ENCODE peak calls at places on chromosomes 2 and 18, in five cellular contexts. One of them, this sample, is unnamed.
A peak's percentile ranks its signal among the peaks of the same experiment; 100 is the strongest.

GRCh38 chr2:239881561-239882320 is 143.4 kb downstream of the NDUFA10 start:
- DNase-seq in neural progenitor cell: no peak
- DNase-seq in cardiac muscle cell: no peak
- DNase-seq in CD8-positive, alpha-beta T cell: no peak
- DNase-seq in AG10803: peak; percentile 35
- DNase-seq in this sample: no peak

GRCh38 chr18:58319719-58320118 is 275.7 kb downstream of the NEDD4L start:
- DNase-seq in neural progenitor cell: no peak
- DNase-seq in cardiac muscle cell: no peak
- DNase-seq in CD8-positive, alpha-beta T cell: no peak
- DNase-seq in AG10803: no peak
- DNase-seq in this sample: no peak

GRCh38 chr2:242034996-242035814 is 165.7 kb downstream of the RTP5 start:
- DNase-seq in neural progenitor cell: no peak
- DNase-seq in cardiac muscle cell: no peak
- DNase-seq in CD8-positive, alpha-beta T cell: no peak
- DNase-seq in AG10803: no peak
- DNase-seq in this sample: no peak

GRCh38 chr18:35936951-35937350 is 35.5 kb upstream of the RMP24 start:
- DNase-seq in neural progenitor cell: no peak
- DNase-seq in cardiac muscle cell: no peak
- DNase-seq in CD8-positive, alpha-beta T cell: no peak
- DNase-seq in AG10803: no peak
- DNase-seq in this sample: no peak

GRCh38 chr2:222424281-222424728 is at the start of gene SGPP2:
- DNase-seq in neural progenitor cell: peak; percentile 45
- DNase-seq in cardiac muscle cell: no peak
- DNase-seq in CD8-positive, alpha-beta T cell: no peak
- DNase-seq in AG10803: no peak
- DNase-seq in this sample: peak; percentile 40

GRCh38 chr18:80202264-80202998 is 44.9 kb downstream of the PARD6G start:
- DNase-seq in neural progenitor cell: no peak
- DNase-seq in cardiac muscle cell: no peak
- DNase-seq in CD8-positive, alpha-beta T cell: no peak
- DNase-seq in AG10803: no peak
- DNase-seq in this sample: no peak

GRCh38 chr2:14884651-14885050 is 252.1 kb downstream of the LRATD1 start:
- DNase-seq in neural progenitor cell: no peak
- DNase-seq in cardiac muscle cell: no peak
- DNase-seq in CD8-positive, alpha-beta T cell: no peak
- DNase-seq in AG10803: no peak
- DNase-seq in this sample: no peak

GRCh38 chr2:27428978-27429541 is 629 bp downstream of the NRBP1 start:
- DNase-seq in neural progenitor cell: peak; percentile 95
- DNase-seq in cardiac muscle cell: peak; percentile 89
- DNase-seq in CD8-positive, alpha-beta T cell: peak; percentile 57
- DNase-seq in AG10803: peak; percentile 84
- DNase-seq in this sample: peak; percentile 89

GRCh38 chr2:97673187-97673914 is 3.8 kb downstream of the C2orf92 start:
- DNase-seq in neural progenitor cell: no peak
- DNase-seq in cardiac muscle cell: no peak
- DNase-seq in CD8-positive, alpha-beta T cell: no peak
- DNase-seq in AG10803: no peak
- DNase-seq in this sample: no peak

GRCh38 chr2:1701556-1702185 is 42.6 kb downstream of the PXDN start:
- DNase-seq in neural progenitor cell: peak; percentile 50
- DNase-seq in cardiac muscle cell: peak; percentile 27
- DNase-seq in CD8-positive, alpha-beta T cell: no peak
- DNase-seq in AG10803: no peak
- DNase-seq in this sample: peak; percentile 30

GRCh38 chr2:236167297-236168109 is 683 bp downstream of the GBX2 start:
- DNase-seq in neural progenitor cell: peak; percentile 86
- DNase-seq in cardiac muscle cell: peak; percentile 68
- DNase-seq in CD8-positive, alpha-beta T cell: no peak
- DNase-seq in AG10803: peak; percentile 49
- DNase-seq in this sample: peak; percentile 76

GRCh38 chr2:24839729-24840128 is 46.5 kb downstream of the CENPO start:
- DNase-seq in neural progenitor cell: no peak
- DNase-seq in cardiac muscle cell: no peak
- DNase-seq in CD8-positive, alpha-beta T cell: no peak
- DNase-seq in AG10803: no peak
- DNase-seq in this sample: no peak

GRCh38 chr2:174682578-174683391 is 81.5 kb downstream of the CHRNA1 start:
- DNase-seq in neural progenitor cell: peak; percentile 84
- DNase-seq in cardiac muscle cell: peak; percentile 76
- DNase-seq in CD8-positive, alpha-beta T cell: peak; percentile 46
- DNase-seq in AG10803: peak; percentile 63
- DNase-seq in this sample: peak; percentile 80

GRCh38 chr2:180356676-180357075 is 349.6 kb upstream of the CWC22 start:
- DNase-seq in neural progenitor cell: no peak
- DNase-seq in cardiac muscle cell: no peak
- DNase-seq in CD8-positive, alpha-beta T cell: no peak
- DNase-seq in AG10803: no peak
- DNase-seq in this sample: no peak

GRCh38 chr2:165462433-165462832 is 7.1 kb upstream of the CSRNP3 start:
- DNase-seq in neural progenitor cell: no peak
- DNase-seq in cardiac muscle cell: no peak
- DNase-seq in CD8-positive, alpha-beta T cell: no peak
- DNase-seq in AG10803: no peak
- DNase-seq in this sample: no peak

GRCh38 chr18:57727952-57728807 is 74.9 kb downstream of the ATP8B1 start:
- DNase-seq in neural progenitor cell: peak; percentile 20
- DNase-seq in cardiac muscle cell: no peak
- DNase-seq in CD8-positive, alpha-beta T cell: no peak
- DNase-seq in AG10803: no peak
- DNase-seq in this sample: no peak

GRCh38 chr2:207926133-207927076 is 98.9 kb downstream of the PLEKHM3 start:
- DNase-seq in neural progenitor cell: no peak
- DNase-seq in cardiac muscle cell: no peak
- DNase-seq in CD8-positive, alpha-beta T cell: no peak
- DNase-seq in AG10803: peak; percentile 89
- DNase-seq in this sample: no peak

GRCh38 chr18:24170389-24170788 is 31.5 kb downstream of the CABYR start:
- DNase-seq in neural progenitor cell: no peak
- DNase-seq in cardiac muscle cell: no peak
- DNase-seq in CD8-positive, alpha-beta T cell: no peak
- DNase-seq in AG10803: no peak
- DNase-seq in this sample: no peak

GRCh38 chr2:102346381-102347130 is 9.0 kb upstream of the IL18R1 start:
- DNase-seq in neural progenitor cell: no peak
- DNase-seq in cardiac muscle cell: no peak
- DNase-seq in CD8-positive, alpha-beta T cell: no peak
- DNase-seq in AG10803: no peak
- DNase-seq in this sample: no peak

GRCh38 chr2:102344397-102344796 is 11.2 kb upstream of the IL18R1 start:
- DNase-seq in neural progenitor cell: no peak
- DNase-seq in cardiac muscle cell: no peak
- DNase-seq in CD8-positive, alpha-beta T cell: no peak
- DNase-seq in AG10803: no peak
- DNase-seq in this sample: no peak

GRCh38 chr2:102345329-102345920 is 10.2 kb upstream of the IL18R1 start:
- DNase-seq in neural progenitor cell: no peak
- DNase-seq in cardiac muscle cell: no peak
- DNase-seq in CD8-positive, alpha-beta T cell: no peak
- DNase-seq in AG10803: no peak
- DNase-seq in this sample: no peak

GRCh38 chr2:102340778-102341177 is 14.8 kb upstream of the IL18R1 start:
- DNase-seq in neural progenitor cell: no peak
- DNase-seq in cardiac muscle cell: no peak
- DNase-seq in CD8-positive, alpha-beta T cell: no peak
- DNase-seq in AG10803: no peak
- DNase-seq in this sample: no peak

GRCh38 chr2:102342888-102343287 is 12.7 kb upstream of the IL18R1 start:
- DNase-seq in neural progenitor cell: no peak
- DNase-seq in cardiac muscle cell: no peak
- DNase-seq in CD8-positive, alpha-beta T cell: no peak
- DNase-seq in AG10803: peak; percentile 12
- DNase-seq in this sample: no peak
- TF ChIP-seq CTCF in neural progenitor cell: no peak
- TF ChIP-seq CTCF in cardiac muscle cell: peak; percentile 27
- TF ChIP-seq CTCF in CD8-positive, alpha-beta T cell: no peak
- TF ChIP-seq CTCF in AG10803: peak; percentile 42
- TF ChIP-seq CTCF in this sample: no peak

DNA sequence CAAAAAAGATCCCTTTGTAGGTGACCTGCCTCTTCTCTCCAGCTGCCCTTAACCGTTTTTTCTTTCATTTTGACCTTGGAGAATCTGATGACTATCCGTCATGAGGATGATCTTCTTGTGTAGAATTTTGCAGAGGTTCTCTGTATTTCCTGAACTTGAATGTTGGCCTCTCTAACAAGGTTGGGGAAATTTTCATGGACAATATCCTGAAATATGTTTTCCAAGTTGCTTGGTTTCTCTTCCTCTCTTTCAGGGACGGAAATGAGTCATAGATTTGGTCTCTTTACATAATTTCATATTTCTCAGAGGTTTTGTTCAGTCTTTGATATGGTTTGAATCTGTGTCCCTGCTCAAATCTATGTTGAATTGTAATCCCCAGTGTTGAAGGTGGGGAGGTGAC is 34.0 kb downstream of the ZC3H8 start:
- DNase-seq in neural progenitor cell: no peak
- DNase-seq in cardiac muscle cell: no peak
- DNase-seq in CD8-positive, alpha-beta T cell: no peak
- DNase-seq in AG10803: no peak
- DNase-seq in this sample: no peak
- TF ChIP-seq CTCF in neural progenitor cell: no peak
- TF ChIP-seq CTCF in cardiac muscle cell: no peak
- TF ChIP-seq CTCF in CD8-positive, alpha-beta T cell: no peak
- TF ChIP-seq CTCF in AG10803: no peak
- TF ChIP-seq CTCF in this sample: no peak

GRCh38 chr2:230868151-230868946 is 3.6 kb downstream of the ITM2C start:
- DNase-seq in neural progenitor cell: peak; percentile 48
- DNase-seq in cardiac muscle cell: peak; percentile 77
- DNase-seq in CD8-positive, alpha-beta T cell: no peak
- DNase-seq in AG10803: no peak
- DNase-seq in this sample: peak; percentile 61

GRCh38 chr2:230864605-230865323 is at the start of gene ITM2C:
- DNase-seq in neural progenitor cell: peak; percentile 80
- DNase-seq in cardiac muscle cell: peak; percentile 89
- DNase-seq in CD8-positive, alpha-beta T cell: peak; percentile 67
- DNase-seq in AG10803: peak; percentile 54
- DNase-seq in this sample: peak; percentile 82

GRCh38 chr2:230865324-230865765 is 603 bp downstream of the ITM2C start:
- DNase-seq in neural progenitor cell: peak; percentile 57
- DNase-seq in cardiac muscle cell: peak; percentile 52
- DNase-seq in CD8-positive, alpha-beta T cell: no peak
- DNase-seq in AG10803: no peak
- DNase-seq in this sample: no peak

GRCh38 chr2:230865766-230866703 is 1.3 kb downstream of the ITM2C start:
- DNase-seq in neural progenitor cell: peak; percentile 64
- DNase-seq in cardiac muscle cell: peak; percentile 65
- DNase-seq in CD8-positive, alpha-beta T cell: no peak
- DNase-seq in AG10803: peak; percentile 16
- DNase-seq in this sample: peak; percentile 55

DNA sequence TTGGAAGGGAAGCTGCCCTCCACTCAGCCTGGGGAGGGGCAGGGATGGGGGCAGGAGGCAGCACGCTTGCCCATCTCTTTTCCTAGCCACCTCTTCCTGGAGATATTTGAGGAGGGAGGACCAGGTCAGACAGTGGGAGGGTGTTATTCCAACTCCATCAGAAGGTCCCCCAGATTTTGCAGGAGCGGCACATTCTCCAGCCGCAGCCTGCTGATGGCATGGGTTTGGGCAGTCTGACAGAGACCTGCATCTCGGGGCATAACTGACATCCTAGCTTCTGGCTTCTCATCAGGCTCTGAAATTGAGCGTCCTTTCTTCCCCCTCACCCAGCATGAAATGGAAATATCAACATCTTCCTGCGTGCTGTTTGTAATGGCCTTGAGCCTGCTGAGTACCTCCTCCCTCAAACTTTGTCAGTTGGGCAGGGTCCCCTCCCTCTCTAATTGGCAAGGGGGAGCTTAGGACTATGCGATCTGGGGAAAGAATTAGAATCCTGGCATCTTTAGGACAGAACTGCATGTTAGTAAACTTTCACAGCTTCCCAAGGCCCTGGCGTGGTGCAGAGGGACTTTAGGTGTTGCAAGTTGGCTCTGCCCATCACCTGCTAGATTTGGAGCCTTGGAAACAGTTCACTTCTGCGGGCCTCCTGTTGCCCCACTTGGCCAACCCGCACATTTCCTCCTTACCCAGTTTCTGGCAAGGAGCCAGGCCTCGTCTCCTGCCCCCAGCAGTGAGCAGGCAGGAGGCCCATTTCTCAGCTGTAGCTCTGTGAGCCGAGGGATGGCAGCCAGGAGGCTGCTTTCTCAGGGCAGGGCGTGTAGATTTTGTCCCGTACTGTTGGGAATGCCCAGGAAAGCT is 2.2 kb downstream of the ITM2C start:
- DNase-seq in neural progenitor cell: peak; percentile 27
- DNase-seq in cardiac muscle cell: no peak
- DNase-seq in CD8-positive, alpha-beta T cell: peak; percentile 62
- DNase-seq in AG10803: peak; percentile 35
- DNase-seq in this sample: no peak
- TF ChIP-seq CTCF in neural progenitor cell: no peak
- TF ChIP-seq CTCF in cardiac muscle cell: no peak
- TF ChIP-seq CTCF in CD8-positive, alpha-beta T cell: no peak
- TF ChIP-seq CTCF in AG10803: no peak
- TF ChIP-seq CTCF in this sample: no peak

DNA sequence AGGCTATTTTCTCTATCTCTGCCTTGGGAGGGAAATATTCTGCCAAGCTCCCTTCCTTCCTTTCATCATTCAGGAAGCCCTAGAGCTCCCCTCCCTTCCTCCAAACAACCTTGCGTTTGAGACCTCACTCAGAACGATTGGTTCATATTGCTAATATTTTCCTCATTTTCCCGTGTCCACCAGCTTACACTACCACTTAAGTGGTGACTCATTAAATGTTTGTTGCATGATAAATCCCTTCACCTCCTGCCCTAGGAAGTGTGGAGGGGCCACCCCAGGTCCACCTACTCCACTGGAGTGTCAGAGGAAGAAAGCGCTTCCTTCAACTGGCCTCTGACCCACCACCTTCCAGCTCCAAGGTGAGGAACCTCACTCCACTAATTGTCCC is 2.3 kb upstream of the LPIN2 start:
- DNase-seq in neural progenitor cell: no peak
- DNase-seq in cardiac muscle cell: no peak
- DNase-seq in CD8-positive, alpha-beta T cell: no peak
- DNase-seq in AG10803: peak; percentile 78
- DNase-seq in this sample: no peak
- TF ChIP-seq CTCF in neural progenitor cell: no peak
- TF ChIP-seq CTCF in cardiac muscle cell: no peak
- TF ChIP-seq CTCF in CD8-positive, alpha-beta T cell: no peak
- TF ChIP-seq CTCF in AG10803: no peak
- TF ChIP-seq CTCF in this sample: no peak

GRCh38 chr2:190701586-190701985 is 52.7 kb downstream of the NAB1 start:
- DNase-seq in neural progenitor cell: no peak
- DNase-seq in cardiac muscle cell: no peak
- DNase-seq in CD8-positive, alpha-beta T cell: no peak
- DNase-seq in AG10803: no peak
- DNase-seq in this sample: no peak

GRCh38 chr2:190696792-190697398 is 48.0 kb downstream of the NAB1 start:
- DNase-seq in neural progenitor cell: peak; percentile 75
- DNase-seq in cardiac muscle cell: no peak
- DNase-seq in CD8-positive, alpha-beta T cell: no peak
- DNase-seq in AG10803: no peak
- DNase-seq in this sample: no peak

GRCh38 chr2:190695739-190696138 is 46.9 kb downstream of the NAB1 start:
- DNase-seq in neural progenitor cell: no peak
- DNase-seq in cardiac muscle cell: peak; percentile 23
- DNase-seq in CD8-positive, alpha-beta T cell: no peak
- DNase-seq in AG10803: no peak
- DNase-seq in this sample: no peak

GRCh38 chr2:190697421-190697820 is 48.5 kb downstream of the NAB1 start:
- DNase-seq in neural progenitor cell: no peak
- DNase-seq in cardiac muscle cell: no peak
- DNase-seq in CD8-positive, alpha-beta T cell: no peak
- DNase-seq in AG10803: no peak
- DNase-seq in this sample: no peak

GRCh38 chr2:190698895-190699294 is 50.0 kb downstream of the NAB1 start:
- DNase-seq in neural progenitor cell: peak; percentile 77
- DNase-seq in cardiac muscle cell: peak; percentile 43
- DNase-seq in CD8-positive, alpha-beta T cell: no peak
- DNase-seq in AG10803: no peak
- DNase-seq in this sample: no peak
- TF ChIP-seq CTCF in neural progenitor cell: peak; percentile 47
- TF ChIP-seq CTCF in cardiac muscle cell: peak; percentile 57
- TF ChIP-seq CTCF in CD8-positive, alpha-beta T cell: no peak
- TF ChIP-seq CTCF in AG10803: peak; percentile 40
- TF ChIP-seq CTCF in this sample: peak; percentile 27